ENCODE peak calls at places on chromosomes 5 and 9, in seven cellular contexts. A is mammary epithelial cell, Q is brain microvascular endothelial cell, L is fibroblast of pulmonary artery, I is HepG2, O is GM06990, C is AG04449. B is an unnamed sample.

GRCh38 chr5:77391240-77391765 is 100.8 kb downstream of the WDR41 start:
- DNase-seq in A (no peak), O (no peak), Q (no peak), L (no peak), I (no peak), C (no peak), B (no peak)

GRCh38 chr5:160774646-160775313 is 77.2 kb downstream of the ATP10B start:
- DNase-seq in C (no peak), L (no peak), I (no peak), Q (no peak), O (no peak), A (no peak), B (no peak)

GRCh38 chr9:79210541-79211243 is 361.1 kb upstream of the TLE4 start:
- DNase-seq in O (no peak), C (no peak), A (no peak), L (no peak), I (no peak), Q (no peak), B (no peak)

GRCh38 chr5:150142800-150143724 is 12.6 kb downstream of the PDGFRB start:
- DNase-seq in A (peak), L (peak), C (no peak), I (peak), O (no peak), Q (peak), B (peak)

GRCh38 chr9:118987167-118987566 is 382.1 kb downstream of the BRINP1 start:
- DNase-seq in O (no peak), L (no peak), C (no peak), I (no peak), Q (no peak), A (no peak), B (no peak)

GRCh38 chr9:91483189-91483691 is 59.6 kb upstream of the NFIL3 start:
- DNase-seq in L (peak), Q (peak), A (no peak), I (no peak), O (no peak), C (no peak), B (peak)

GRCh38 chr9:91465420-91465819 is 41.8 kb upstream of the NFIL3 start:
- DNase-seq in L (peak), C (peak), O (no peak), I (no peak), A (peak), Q (peak), B (peak)

GRCh38 chr5:56233230-56233629 is at the start of gene ANKRD55:
- DNase-seq in L (no peak), Q (no peak), A (no peak), I (no peak), C (no peak), O (no peak), B (no peak)

GRCh38 chr5:52869391-52869790 is 81.7 kb downstream of the ITGA1 start:
- DNase-seq in A (no peak), L (no peak), O (no peak), Q (no peak), I (no peak), C (no peak), B (no peak)

GRCh38 chr9:34375901-34376595 is 650 bp downstream of the MYORG start:
- DNase-seq in L (peak), C (no peak), I (peak), Q (no peak), O (peak), A (peak), B (no peak)

GRCh38 chr9:73980754-73981153 is 516.4 kb upstream of the RORB start:
- DNase-seq in O (no peak), Q (no peak), A (no peak), I (no peak), L (no peak), C (no peak), B (no peak)

DNA sequence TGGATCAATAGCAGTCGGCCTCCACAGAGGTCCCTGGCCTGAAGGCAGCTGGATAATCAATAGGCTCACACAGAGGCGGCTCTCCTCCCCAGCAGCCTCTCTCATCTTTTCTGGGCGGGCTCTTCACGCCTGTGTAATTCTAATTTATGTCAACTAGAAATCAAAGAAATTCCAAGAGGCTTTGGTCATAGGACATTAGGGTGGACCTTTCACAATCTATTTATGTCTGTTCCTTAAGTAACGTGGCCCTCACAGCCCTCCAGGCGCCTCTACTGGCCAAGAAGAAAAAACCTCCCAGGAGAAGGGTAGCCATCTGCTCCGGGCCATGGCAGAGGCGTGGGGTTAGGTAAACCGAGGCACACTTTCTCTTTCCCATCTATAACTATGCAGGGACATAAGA is 205.1 kb upstream of the EFNA5 start:
- DNase-seq in I (no peak), O (no peak), A (no peak), C (no peak), L (peak), Q (peak), B (no peak)
- TF ChIP-seq CTCF in I (no peak), O (no peak), A (no peak), C (no peak), L (no peak), Q (peak), B (peak)

GRCh38 chr5:142829821-142830220 is 59.6 kb downstream of the ARHGAP26 start:
- DNase-seq in C (no peak), Q (peak), A (peak), O (no peak), I (no peak), L (no peak), B (peak)

GRCh38 chr5:142831019-142831403 is 60.8 kb downstream of the ARHGAP26 start:
- DNase-seq in A (no peak), L (no peak), I (no peak), Q (no peak), C (no peak), O (no peak), B (no peak)

GRCh38 chr5:142828797-142829535 is 58.8 kb downstream of the ARHGAP26 start:
- DNase-seq in A (no peak), Q (no peak), O (no peak), C (no peak), L (no peak), I (no peak), B (no peak)

GRCh38 chr5:142832263-142832662 is 62.1 kb downstream of the ARHGAP26 start:
- DNase-seq in L (no peak), I (no peak), C (no peak), O (no peak), Q (no peak), A (no peak), B (no peak)

DNA sequence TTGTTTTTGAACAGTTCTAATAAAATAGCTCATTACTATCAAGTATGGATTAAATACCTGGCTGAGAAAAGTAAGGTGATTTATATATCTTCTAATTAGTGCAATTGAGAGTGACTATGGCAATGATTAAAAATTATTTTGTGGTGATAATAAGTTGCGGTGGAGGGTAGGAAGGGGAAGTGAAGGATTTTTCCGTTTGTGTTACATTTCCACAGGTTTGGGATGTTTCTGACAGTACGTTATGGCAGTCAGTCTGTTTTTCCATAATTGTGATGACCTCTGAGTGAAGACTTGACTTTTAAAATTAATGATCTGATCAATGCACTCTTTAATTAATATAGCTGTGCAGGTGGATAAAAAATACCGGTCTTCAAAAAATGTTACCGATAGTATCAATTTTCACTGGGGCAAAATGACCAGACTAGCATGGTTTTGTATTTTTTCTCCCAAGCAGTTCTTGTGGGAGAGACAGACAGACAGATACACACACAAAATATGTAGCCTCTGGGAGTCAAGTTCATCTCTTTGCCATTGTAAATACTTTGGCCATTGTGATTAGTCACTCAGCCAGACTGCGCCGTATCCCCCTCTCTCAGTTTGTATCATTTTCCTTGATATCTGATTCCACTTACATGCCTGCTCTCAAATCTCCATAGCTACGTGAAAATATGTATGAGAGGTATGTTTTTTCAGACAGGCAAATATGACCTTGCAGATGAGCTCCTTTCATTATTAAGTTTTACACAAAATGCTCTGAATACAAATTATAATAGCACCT is 60.3 kb downstream of the ARHGAP26 start:
- DNase-seq in C (peak), A (no peak), Q (peak), O (no peak), L (peak), I (no peak), B (no peak)
- H3K4me3 ChIP-seq in C (no peak), A (no peak), Q (no peak), O (no peak), L (no peak), I (no peak), B (no peak)

GRCh38 chr5:65479527-65479926 is 2.2 kb downstream of the ADAMTS6 start:
- DNase-seq in A (peak), Q (no peak), C (no peak), O (no peak), L (peak), I (no peak), B (no peak)

GRCh38 chr5:65481635-65482271 is at the start of gene ADAMTS6:
- DNase-seq in C (peak), L (peak), O (peak), A (peak), Q (peak), I (peak), B (peak)

GRCh38 chr5:65481171-65481575 is 547 bp downstream of the ADAMTS6 start:
- DNase-seq in C (no peak), Q (no peak), O (no peak), A (no peak), I (no peak), L (peak), B (no peak)

GRCh38 chr5:65482280-65482726 is 583 bp upstream of the ADAMTS6 start:
- DNase-seq in I (no peak), A (peak), Q (peak), C (no peak), O (no peak), L (peak), B (no peak)

GRCh38 chr5:65480306-65480865 is 1.3 kb downstream of the ADAMTS6 start:
- DNase-seq in I (peak), L (peak), C (no peak), A (peak), Q (peak), O (peak), B (peak)
- TF ChIP-seq CTCF in I (no peak), L (peak), C (no peak), A (no peak), Q (no peak), O (peak), B (no peak)

DNA sequence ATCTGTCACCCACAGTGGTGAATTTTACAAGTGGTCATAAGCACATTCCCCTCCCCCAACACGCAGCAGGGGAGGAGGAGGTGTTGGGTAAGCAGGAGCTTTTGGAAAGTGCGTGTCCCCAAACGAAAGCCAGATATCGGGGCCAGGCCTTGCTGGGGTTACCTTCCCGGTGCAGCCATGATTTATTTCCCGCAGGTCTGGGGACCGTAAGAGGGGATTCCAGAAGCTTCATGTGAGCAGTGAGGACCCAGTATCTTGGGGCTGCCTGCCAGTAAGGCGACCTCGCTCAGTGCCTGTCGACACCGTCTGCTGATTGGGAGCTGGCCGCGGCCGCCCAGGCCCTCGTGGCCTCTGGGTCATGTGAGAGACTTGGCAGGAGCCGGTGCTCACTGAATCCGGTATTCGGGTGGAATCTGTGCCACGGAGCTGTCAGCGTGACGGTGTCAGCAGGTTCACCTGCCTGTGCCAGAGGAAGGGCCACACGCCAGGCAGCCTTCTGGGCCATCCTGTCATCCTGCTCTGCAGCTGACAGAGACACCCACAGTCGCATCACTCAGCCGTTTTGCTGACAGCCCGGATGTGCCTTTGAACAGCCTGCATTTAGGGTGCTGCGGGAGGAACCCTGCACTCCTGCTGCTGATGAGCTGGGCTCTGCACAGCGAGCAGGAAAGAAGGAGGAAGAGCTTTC is 37.3 kb downstream of the SEC61B start:
- DNase-seq in C (no peak), O (no peak), A (no peak), L (peak), Q (no peak), I (no peak), B (no peak)
- H3K4me3 ChIP-seq in C (peak), O (no peak), A (no peak), L (peak), Q (no peak), I (peak), B (no peak)

DNA sequence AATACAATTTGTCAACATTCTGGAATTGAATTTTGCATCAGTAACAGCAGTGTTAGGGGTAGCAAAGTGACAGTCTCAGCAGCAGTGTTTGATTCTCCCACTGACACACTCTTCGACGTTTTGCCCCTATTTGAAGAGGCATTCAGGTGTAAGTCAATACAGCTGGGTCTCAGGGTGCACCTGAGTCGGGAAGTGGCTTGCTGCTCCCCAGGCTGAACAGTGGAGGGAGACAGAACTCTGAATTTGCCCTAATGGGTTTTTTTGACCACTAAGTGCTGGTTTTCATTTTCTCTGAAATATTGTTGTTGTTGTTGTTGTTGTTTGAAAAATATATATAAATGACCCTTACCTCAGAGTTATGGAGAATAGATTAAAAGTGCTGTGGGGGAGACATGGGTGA is 223.2 kb downstream of the TLR4 start:
- DNase-seq in A (no peak), I (no peak), L (no peak), C (no peak), Q (no peak), O (no peak), B (no peak)
- TF ChIP-seq CTCF in A (peak), I (no peak), L (no peak), C (no peak), Q (no peak), O (peak), B (no peak)

DNA sequence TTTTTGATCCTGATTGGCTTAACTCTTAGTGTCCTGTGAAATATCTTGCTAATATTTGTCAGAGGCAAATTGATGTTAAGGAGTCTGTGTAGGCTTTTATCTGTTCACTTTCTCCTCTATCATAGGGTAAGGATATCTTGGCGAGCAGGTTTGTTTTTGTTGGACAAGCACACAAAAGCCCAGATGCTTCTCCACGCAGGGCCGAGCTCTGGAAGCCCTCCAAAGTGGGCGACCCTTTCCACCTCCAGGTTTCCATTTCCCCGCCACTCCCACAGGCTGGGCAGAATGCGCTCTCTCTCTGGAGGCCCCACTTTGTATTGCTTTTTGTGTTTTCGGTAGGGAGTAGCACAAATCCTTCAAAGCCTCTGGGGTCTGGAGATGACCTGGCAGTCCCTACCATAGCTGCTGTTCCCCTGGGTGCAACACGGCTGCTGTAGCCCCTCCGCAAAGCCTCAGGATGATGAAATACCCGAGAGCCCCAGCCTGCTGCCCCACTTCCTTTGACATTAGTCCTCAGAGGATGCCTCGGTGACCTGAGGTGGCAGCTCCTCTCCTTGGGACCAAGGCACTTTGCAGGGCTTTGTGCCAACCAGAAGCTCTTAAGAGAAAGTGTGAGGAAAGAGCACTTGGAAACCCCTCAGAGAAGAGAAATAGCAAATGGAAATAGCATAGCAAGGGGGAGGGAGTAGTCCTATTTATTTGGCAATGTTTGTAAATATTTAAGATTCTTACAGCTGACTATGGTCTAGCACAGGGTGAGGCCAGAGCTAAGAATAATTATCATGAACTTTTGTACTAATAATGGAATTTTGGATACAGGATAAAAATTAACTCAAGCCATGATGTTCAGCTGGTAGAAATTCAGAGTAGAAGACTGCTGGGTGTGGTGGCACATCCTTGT is 122.8 kb downstream of the ARHGEF28 start:
- DNase-seq in I (no peak), O (no peak), L (peak), Q (peak), C (no peak), A (no peak), B (no peak)
- H3K4me3 ChIP-seq in I (no peak), O (no peak), L (peak), Q (no peak), C (no peak), A (no peak), B (no peak)

GRCh38 chr5:68272289-68272688 is 56.7 kb downstream of the PIK3R1 start:
- DNase-seq in L (peak), C (no peak), A (no peak), Q (no peak), I (no peak), O (no peak), B (no peak)
- TF ChIP-seq CTCF in L (peak), C (no peak), A (peak), Q (no peak), I (no peak), O (peak), B (peak)

DNA sequence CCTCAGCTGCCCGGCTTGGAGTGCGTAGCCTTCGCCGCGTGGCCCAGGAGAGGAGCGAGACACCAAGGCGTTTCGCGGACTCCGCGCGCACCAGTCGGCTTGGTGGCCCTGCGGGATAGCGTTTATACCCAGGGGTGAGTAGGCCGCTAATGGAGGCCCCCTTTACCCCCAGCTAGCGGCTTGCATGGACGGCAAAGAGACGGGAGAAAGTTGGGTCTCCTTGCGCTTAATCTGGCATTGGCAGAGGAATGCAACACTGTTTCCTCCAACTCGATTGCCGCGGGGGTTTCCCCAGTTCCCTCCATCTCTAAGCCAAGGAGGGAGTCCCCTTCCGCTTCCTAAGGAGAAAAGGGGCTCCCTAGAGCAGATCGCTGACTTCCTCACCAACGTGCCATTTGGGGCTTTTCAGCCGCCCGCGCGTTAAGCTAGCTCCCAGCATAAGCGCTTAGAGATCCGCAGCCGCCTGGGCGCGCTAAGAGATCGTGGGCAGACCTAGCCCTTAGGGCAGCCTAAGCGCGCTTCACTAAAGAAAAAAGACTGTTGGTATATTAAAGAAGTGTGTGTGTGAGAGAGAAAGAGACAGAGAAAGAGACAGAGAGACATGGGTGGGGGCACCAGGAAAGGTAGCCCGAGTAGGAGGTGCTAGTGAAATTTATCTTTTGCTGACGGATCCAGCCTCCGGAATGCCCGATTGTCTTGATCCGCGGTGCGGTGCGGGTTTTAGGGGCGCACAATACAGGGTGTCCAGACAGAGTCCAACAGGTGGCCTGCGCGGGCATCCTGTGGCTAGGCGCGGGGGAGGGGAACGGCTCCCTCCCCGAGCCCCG is 597.9 kb upstream of the SGCD start:
- DNase-seq in L (no peak), Q (no peak), A (peak), C (peak), O (no peak), I (no peak), B (no peak)
- H3K4me3 ChIP-seq in L (no peak), Q (no peak), A (no peak), C (peak), O (no peak), I (no peak), B (peak)

GRCh38 chr5:54965806-54966205 is 19.6 kb downstream of the ESM1 start:
- DNase-seq in O (no peak), I (no peak), L (peak), Q (no peak), A (no peak), C (no peak), B (no peak)

GRCh38 chr5:54956922-54957321 is 28.5 kb downstream of the ESM1 start:
- DNase-seq in C (no peak), O (no peak), A (no peak), Q (no peak), L (no peak), I (no peak), B (no peak)

GRCh38 chr5:54964405-54964804 is 21.0 kb downstream of the ESM1 start:
- DNase-seq in C (no peak), I (no peak), L (no peak), A (no peak), Q (no peak), O (no peak), B (no peak)

GRCh38 chr5:54959673-54960418 is 25.5 kb downstream of the ESM1 start:
- DNase-seq in C (no peak), A (no peak), O (no peak), L (peak), I (peak), Q (peak), B (no peak)
- TF ChIP-seq CTCF in C (no peak), A (peak), O (peak), L (peak), I (peak), Q (peak), B (peak)

B was measured in AG09309.